ENCODE peak calls at places on chromosomes 1 and 21, in five cellular contexts. K, O, F, A and G are unnamed samples.

GRCh38 chr1:18302788-18303413 is 177.8 kb upstream of the KLHDC7A start:
- DNase-seq in K (no peak), O (no peak), F (no peak), A (peak; percentile 77), G (no peak)

GRCh38 chr1:231187556-231187955 is 25.7 kb downstream of the TRIM67 start:
- DNase-seq in K (no peak), O (no peak), F (no peak), A (no peak), G (no peak)

GRCh38 chr1:203085528-203086406 is at the start of gene MYOG:
- DNase-seq in K (no peak), O (no peak), F (no peak), A (no peak), G (no peak)

GRCh38 chr1:1013105-1013921 is at the start of gene ISG15:
- DNase-seq in K (peak; percentile 82), O (peak; percentile 92), F (peak; percentile 51), A (peak; percentile 88), G (peak; percentile 84)

GRCh38 chr1:119632103-119632490 is 16.0 kb downstream of the ZNF697 start:
- DNase-seq in K (no peak), O (no peak), F (no peak), A (no peak), G (no peak)

GRCh38 chr1:110339427-110340206 is 440 bp downstream of the RBM15 start:
- DNase-seq in K (peak; percentile 42), O (peak; percentile 55), F (no peak), A (peak; percentile 50), G (peak; percentile 37)

GRCh38 chr1:1290238-1290731 is 10.0 kb downstream of the SCNN1D start:
- DNase-seq in K (peak; percentile 51), O (peak; percentile 65), F (no peak), A (peak; percentile 88), G (peak; percentile 42)

GRCh38 chr21:45740088-45740440 is 96.5 kb downstream of the PCBP3 start:
- DNase-seq in K (no peak), O (no peak), F (no peak), A (no peak), G (no peak)

GRCh38 chr21:41636636-41637625 is 129.0 kb upstream of the TMPRSS2 start:
- DNase-seq in K (no peak), O (no peak), F (no peak), A (no peak), G (no peak)

GRCh38 chr1:168135982-168136708 is 585 bp downstream of the GPR161 start:
- DNase-seq in K (no peak), O (no peak), F (no peak), A (peak; percentile 41), G (no peak)

GRCh38 chr1:216124382-216124781 is 298.9 kb downstream of the USH2A start:
- DNase-seq in K (no peak), O (no peak), F (no peak), A (no peak), G (no peak)

GRCh38 chr1:83942914-83943313 is 56.0 kb downstream of the TTLL7 start:
- DNase-seq in K (peak; percentile 45), O (no peak), F (no peak), A (no peak), G (peak; percentile 20)

GRCh38 chr1:205588691-205589445 is 42.9 kb downstream of the ELK4 start:
- DNase-seq in K (peak; percentile 52), O (no peak), F (peak; percentile 7), A (peak; percentile 70), G (peak; percentile 46)

GRCh38 chr1:9447215-9447960 is 91.9 kb upstream of the SLC25A33 start:
- DNase-seq in K (no peak), O (no peak), F (no peak), A (no peak), G (no peak)

GRCh38 chr1:71232786-71233185 is 152.0 kb upstream of the ZRANB2 start:
- DNase-seq in K (no peak), O (no peak), F (no peak), A (no peak), G (no peak)

GRCh38 chr21:34986561-34987533 is 62.3 kb downstream of the RUNX1 start:
- DNase-seq in K (peak; percentile 75), O (peak; percentile 66), F (peak; percentile 57), A (no peak), G (peak; percentile 89)

GRCh38 chr1:85134583-85135455 is 66.0 kb downstream of the SYDE2 start:
- DNase-seq in K (peak; percentile 59), O (no peak), F (peak; percentile 50), A (no peak), G (peak; percentile 71)

GRCh38 chr1:225996946-225997545 is 2.1 kb downstream of the SDE2 start:
- DNase-seq in K (no peak), O (no peak), F (no peak), A (no peak), G (no peak)

GRCh38 chr1:181179980-181180964 is 91.8 kb downstream of the IER5 start:
- DNase-seq in K (peak; percentile 66), O (peak; percentile 25), F (peak; percentile 18), A (peak; percentile 61), G (peak; percentile 50)

GRCh38 chr1:22503721-22504410 is 52.2 kb downstream of the ZBTB40 start:
- DNase-seq in K (peak; percentile 87), O (no peak), F (peak; percentile 33), A (no peak), G (peak; percentile 33)

GRCh38 chr1:236016782-236017400 is 48.0 kb downstream of the NID1 start:
- DNase-seq in K (peak; percentile 32), O (no peak), F (no peak), A (no peak), G (peak; percentile 35)

GRCh38 chr1:71916894-71917293 is 365.4 kb downstream of the NEGR1 start:
- DNase-seq in K (no peak), O (no peak), F (no peak), A (no peak), G (no peak)

GRCh38 chr21:39362733-39363132 is 13.8 kb upstream of the HMGN1 start:
- DNase-seq in K (no peak), O (no peak), F (no peak), A (no peak), G (no peak)

GRCh38 chr1:46757256-46757955 is 38.5 kb upstream of the EFCAB14 start:
- DNase-seq in K (no peak), O (no peak), F (no peak), A (no peak), G (no peak)

GRCh38 chr1:201376464-201377374 is 761 bp downstream of the TNNT2 start:
- DNase-seq in K (peak; percentile 4), O (no peak), F (no peak), A (peak; percentile 86), G (peak; percentile 20)
- TF ChIP-seq CTCF in K (peak; percentile 56), O (no peak), F (peak; percentile 54), A (peak; percentile 56), G (peak; percentile 71)

GRCh38 chr1:166920561-166921475 is 44.8 kb upstream of the TADA1 start:
- DNase-seq in K (no peak), O (no peak), F (no peak), A (peak; percentile 75), G (no peak)
- TF ChIP-seq CTCF in K (no peak), O (no peak), F (no peak), A (no peak), G (no peak)

DNA sequence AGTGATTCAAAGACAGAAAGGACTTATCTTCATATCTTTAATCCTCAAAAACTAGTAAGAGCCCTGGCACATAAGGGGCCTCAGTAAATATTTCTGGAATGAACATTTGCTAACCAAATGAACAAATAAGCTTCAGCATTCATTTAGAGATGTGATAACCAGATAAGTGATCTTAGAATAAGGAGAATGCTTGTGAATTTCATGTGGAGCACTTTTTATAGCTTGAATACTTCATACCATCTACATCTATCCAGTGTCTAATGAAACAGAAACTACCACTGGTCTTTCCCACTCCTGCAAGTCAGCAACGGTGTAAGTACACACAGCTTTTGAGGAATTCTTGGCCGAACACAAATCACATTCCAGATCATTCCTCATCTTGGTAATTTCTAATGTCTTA is 38.5 kb downstream of the EDEM3 start:
- DNase-seq in K (peak; percentile 41), O (no peak), F (peak; percentile 34), A (no peak), G (peak; percentile 56)
- TF ChIP-seq CTCF in K (no peak), O (no peak), F (no peak), A (no peak), G (no peak)

DNA sequence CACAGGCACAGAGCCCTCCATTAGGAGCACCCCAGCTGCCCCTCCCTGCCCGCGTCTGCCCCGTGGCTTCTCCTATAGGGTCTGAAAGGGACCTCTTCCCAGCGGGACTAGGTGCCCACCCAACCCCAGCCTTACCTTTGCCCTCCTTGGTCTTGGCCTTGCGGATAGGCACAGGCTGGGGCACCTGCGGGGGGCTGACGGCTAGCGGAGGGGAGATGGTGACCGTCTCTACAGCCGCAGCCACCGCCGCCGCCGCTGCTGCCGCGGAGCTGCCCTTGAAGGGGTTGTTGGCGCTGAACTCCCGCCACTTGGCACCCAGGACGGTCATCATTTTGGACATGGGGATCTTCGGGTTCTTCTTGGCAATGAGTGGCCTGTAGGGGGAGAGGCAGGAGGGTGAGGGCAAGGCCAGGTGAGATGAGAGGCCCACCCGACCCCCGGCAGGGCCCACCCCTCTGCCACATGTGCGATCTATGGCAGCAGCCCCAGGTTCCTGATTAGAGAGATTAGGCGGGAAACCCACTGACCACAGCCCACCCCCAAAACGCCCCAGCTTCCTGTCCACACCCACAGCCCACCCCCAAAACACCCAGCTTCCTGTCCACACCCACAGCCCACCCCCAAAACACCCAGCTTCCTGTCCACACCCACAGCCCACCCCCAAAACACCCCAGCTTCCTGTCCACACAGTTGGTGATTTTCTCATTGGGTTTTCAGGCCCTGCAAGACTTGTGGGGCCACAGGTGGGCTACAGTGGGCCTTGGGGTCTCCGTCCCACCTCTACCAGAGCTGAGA is 25.4 kb downstream of the CHD5 start:
- DNase-seq in K (no peak), O (no peak), F (no peak), A (no peak), G (no peak)
- TF ChIP-seq CTCF in K (no peak), O (no peak), F (no peak), A (no peak), G (no peak)

DNA sequence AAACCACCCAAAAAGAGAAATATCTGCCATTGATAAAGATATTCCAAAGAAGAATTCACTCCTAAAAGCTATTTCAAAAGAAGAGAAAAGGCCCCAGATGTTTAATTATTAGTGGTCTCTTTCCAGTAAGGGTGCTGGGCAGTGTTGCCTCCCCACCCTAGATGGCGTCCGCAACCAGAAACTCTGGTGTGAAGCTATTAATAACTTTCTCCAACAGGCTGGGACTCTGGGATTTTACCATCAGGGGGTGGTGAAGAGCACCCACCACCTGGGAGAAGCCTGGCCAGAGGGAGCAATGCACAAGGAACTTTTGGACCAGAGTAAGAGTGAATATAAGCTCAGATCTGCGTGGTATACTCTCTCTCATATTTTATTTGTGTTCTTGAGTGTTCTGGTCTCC is 115.4 kb upstream of the TIAM1 start:
- DNase-seq in K (no peak), O (no peak), F (no peak), A (no peak), G (no peak)
- TF ChIP-seq CTCF in K (no peak), O (no peak), F (no peak), A (no peak), G (no peak)

DNA sequence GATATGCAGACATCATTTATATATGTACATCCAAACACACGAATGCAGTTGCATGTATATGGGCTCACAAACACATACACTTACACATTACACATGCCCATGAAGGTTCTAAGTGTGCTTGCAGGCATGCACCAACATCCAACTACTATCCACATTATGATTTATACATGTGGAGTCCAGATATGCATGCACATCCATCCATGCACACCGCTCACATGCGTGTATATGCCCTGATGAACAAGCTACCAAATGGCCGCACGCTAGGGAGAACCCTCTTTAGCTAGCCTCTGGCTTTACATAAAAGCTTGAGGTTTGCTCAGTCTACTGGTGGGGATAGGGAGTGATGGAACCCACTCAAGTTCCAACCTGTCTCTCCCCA is 8.5 kb downstream of the GPR3 start:
- DNase-seq in K (no peak), O (no peak), F (no peak), A (no peak), G (no peak)
- TF ChIP-seq CTCF in K (no peak), O (no peak), F (no peak), A (no peak), G (no peak)